ENCODE peak calls at places on chromosomes 12 and 14, in five cellular contexts. T, E, W, S and G are unnamed samples.

GRCh38 chr14:98731286-98731685 is 540.7 kb downstream of the BCL11B start:
- DNase-seq in T (no peak), W (no peak), E (no peak), S (no peak), G (no peak)

GRCh38 chr14:71693373-71693772 is 238.9 kb upstream of the RGS6 start:
- DNase-seq in W (no peak), T (peak; percentile 92), S (no peak), E (no peak), G (no peak)

GRCh38 chr12:49346659-49347306 is at the start of gene DNAJC22:
- DNase-seq in T (peak; percentile 42), W (no peak), E (no peak), S (no peak), G (peak; percentile 87)

GRCh38 chr14:94173885-94174621 is at the start of gene PPP4R4:
- DNase-seq in T (peak; percentile 87), S (peak; percentile 83), E (peak; percentile 92), W (peak; percentile 97), G (peak; percentile 98)

GRCh38 chr12:76810690-76811434 is 46.9 kb downstream of the ZDHHC17 start:
- DNase-seq in W (no peak), T (peak; percentile 5), E (no peak), S (no peak), G (no peak)

GRCh38 chr12:51904951-51905471 is 2.3 kb upstream of the ACVRL1 start:
- DNase-seq in T (peak; percentile 55), S (no peak), E (peak; percentile 69), W (no peak), G (peak; percentile 93)

GRCh38 chr12:51517800-51518199 is 73.2 kb upstream of the SCN8A start:
- DNase-seq in E (no peak), S (no peak), W (no peak), T (peak; percentile 4), G (no peak)

GRCh38 chr12:116473416-116473815 is 85.8 kb upstream of the MAP1LC3B2 start:
- DNase-seq in T (no peak), E (no peak), S (no peak), W (no peak), G (no peak)

GRCh38 chr14:64060648-64061096 is 207.9 kb downstream of the SYNE2 start:
- DNase-seq in T (peak; percentile 28), E (no peak), S (no peak), W (no peak), G (peak; percentile 80)

GRCh38 chr12:48442191-48442828 is 30.0 kb upstream of the ANP32D start:
- DNase-seq in S (no peak), T (no peak), E (no peak), W (no peak), G (no peak)

GRCh38 chr14:102209224-102209966 is 69.7 kb downstream of the WDR20 start:
- DNase-seq in S (no peak), T (peak; percentile 17), W (no peak), E (no peak), G (no peak)

GRCh38 chr14:25050494-25051170 is 685 bp upstream of the STXBP6 start:
- DNase-seq in S (no peak), T (peak; percentile 83), W (no peak), E (no peak), G (peak; percentile 80)

GRCh38 chr14:83491091-83491490 is 1957.4 kb upstream of the SEL1L start:
- DNase-seq in E (no peak), W (no peak), T (no peak), S (no peak), G (no peak)

GRCh38 chr14:39469094-39469710 is 37.0 kb upstream of the FBXO33 start:
- DNase-seq in E (no peak), T (peak; percentile 30), W (no peak), S (no peak), G (no peak)

GRCh38 chr12:53973093-53974042 is at the start of gene HOXC11:
- DNase-seq in S (no peak), W (no peak), T (no peak), E (no peak), G (peak; percentile 94)

GRCh38 chr14:29444805-29445204 is 482.8 kb downstream of the PRKD1 start:
- DNase-seq in E (no peak), S (no peak), W (no peak), T (peak; percentile 36), G (no peak)

GRCh38 chr12:106341086-106341879 is 16.3 kb upstream of the POLR3B start:
- DNase-seq in T (no peak), W (no peak), E (no peak), S (no peak), G (no peak)

GRCh38 chr12:39065455-39065854 is 160.1 kb upstream of the CPNE8 start:
- DNase-seq in W (no peak), S (no peak), E (no peak), T (no peak), G (no peak)

GRCh38 chr14:99716850-99717681 is 33.0 kb downstream of the CYP46A1 start:
- DNase-seq in S (no peak), E (no peak), T (no peak), W (no peak), G (no peak)

GRCh38 chr14:61101803-61102548 is 120.9 kb downstream of the SLC38A6 start:
- DNase-seq in T (peak; percentile 85), S (no peak), E (no peak), W (no peak), G (no peak)

GRCh38 chr12:1630081-1630826 is 1.2 kb downstream of the WNT5B start:
- DNase-seq in S (peak; percentile 63), W (peak; percentile 63), T (peak; percentile 26), E (no peak), G (peak; percentile 88)

GRCh38 chr12:45863332-45863731 is 127.0 kb downstream of the SCAF11 start:
- DNase-seq in S (no peak), T (no peak), E (no peak), W (no peak), G (no peak)

GRCh38 chr14:41749425-41749824 is 142.7 kb downstream of the LRFN5 start:
- DNase-seq in E (no peak), T (peak; percentile 36), S (no peak), W (no peak), G (no peak)

GRCh38 chr12:67705394-67706370 is 57.1 kb downstream of the DYRK2 start:
- DNase-seq in T (peak; percentile 65), W (no peak), S (no peak), E (no peak), G (peak; percentile 43)

GRCh38 chr14:76777721-76778120 is 16.5 kb downstream of the VASH1 start:
- DNase-seq in W (no peak), S (no peak), E (no peak), T (no peak), G (no peak)

GRCh38 chr12:109738209-109738608 is 24.6 kb downstream of the FAM222A start:
- DNase-seq in T (no peak), E (peak; percentile 5), W (peak; percentile 8), S (no peak), G (peak; percentile 75)

GRCh38 chr14:61963926-61964325 is 201.7 kb downstream of the SNAPC1 start:
- DNase-seq in S (no peak), E (no peak), W (no peak), T (no peak), G (no peak)

GRCh38 chr14:95394981-95395737 is 75.5 kb upstream of the CLMN start:
- DNase-seq in W (no peak), S (no peak), T (no peak), E (no peak), G (no peak)

GRCh38 chr14:73783107-73783727 is 68.4 kb upstream of the PTGR2 start:
- DNase-seq in S (no peak), E (no peak), W (no peak), T (no peak), G (no peak)

GRCh38 chr14:51554953-51555352 is 96.8 kb upstream of the FRMD6 start:
- DNase-seq in S (no peak), T (peak; percentile 27), E (no peak), W (no peak), G (no peak)

GRCh38 chr12:45726594-45727300 is 2.8 kb upstream of the ARID2 start:
- DNase-seq in E (peak; percentile 63), T (peak; percentile 53), W (peak; percentile 78), S (peak; percentile 61), G (peak; percentile 93)

GRCh38 chr12:52050771-52051541 is at the start of gene NR4A1:
- DNase-seq in T (peak; percentile 98), E (peak; percentile 99), S (peak; percentile 99), W (peak; percentile 100), G (peak; percentile 99)

GRCh38 chr14:94897092-94897491 is 127.2 kb upstream of the GSC start:
- DNase-seq in S (no peak), T (peak; percentile 29), E (no peak), W (no peak), G (no peak)

GRCh38 chr12:91419809-91420208 is 237.2 kb upstream of the DCN start:
- DNase-seq in W (no peak), T (no peak), E (no peak), S (no peak), G (no peak)

GRCh38 chr12:75969768-75970167 is 61.8 kb downstream of the PHLDA1 start:
- DNase-seq in W (no peak), E (peak; percentile 30), S (no peak), T (peak; percentile 43), G (no peak)

GRCh38 chr14:23022849-23023499 is 11.7 kb downstream of the PSMB5 start:
- DNase-seq in W (no peak), E (no peak), S (no peak), T (no peak), G (no peak)
- H3K4me1 ChIP-seq in W (no peaks in the 10 kb centered on the region), E (no peaks in the 10 kb centered on the region), S (peaks cover 15% of the 10 kb centered on the region), T (peaks cover 4% of the 10 kb centered on the region), G (no peaks in the 10 kb centered on the region)

GRCh38 chr12:103965590-103966407 is at the start of gene TDG:
- DNase-seq in T (peak; percentile 100), E (peak; percentile 98), S (peak; percentile 97), W (peak; percentile 97), G (peak; percentile 97)
- TF ChIP-seq CTCF in T (no peak), E (peak; percentile 24), S (peak; percentile 17), W (peak; percentile 7), G (peak; percentile 9)

GRCh38 chr12:25455696-25456095 is 97.4 kb downstream of the LMNTD1 start:
- DNase-seq in W (no peak), T (no peak), E (no peak), S (no peak), G (no peak)
- H3K4me1 ChIP-seq in W (no peaks in the 10 kb centered on the region), T (no peaks in the 10 kb centered on the region), E (no peaks in the 10 kb centered on the region), S (no peaks in the 10 kb centered on the region), G (peaks cover 15% of the 10 kb centered on the region)

GRCh38 chr14:49620182-49621113 is at the start of the genes MGAT2 and RPL36AL:
- DNase-seq in W (peak; percentile 98), E (peak; percentile 98), T (peak; percentile 99), S (peak; percentile 99), G (peak; percentile 99)
- TF ChIP-seq CTCF in W (peak; percentile 45), E (peak; percentile 20), T (peak; percentile 40), S (peak; percentile 49), G (peak; percentile 17)

GRCh38 chr12:10388611-10389010 is 1.2 kb downstream of the KLRK1 start:
- DNase-seq in E (no peak), S (no peak), W (no peak), T (no peak), G (no peak)

GRCh38 chr12:10389941-10390340 is at the start of gene KLRK1:
- DNase-seq in S (no peak), T (no peak), W (no peak), E (no peak), G (no peak)

GRCh38 chr12:10393291-10393690 is 3.5 kb upstream of the KLRK1 start:
- DNase-seq in W (no peak), T (no peak), S (no peak), E (no peak), G (no peak)

GRCh38 chr12:10395390-10395998 is 5.7 kb upstream of the KLRK1 start:
- DNase-seq in T (peak; percentile 87), E (no peak), S (no peak), W (peak; percentile 28), G (peak; percentile 78)

GRCh38 chr12:10392394-10392930 is 2.6 kb upstream of the KLRK1 start:
- DNase-seq in S (peak; percentile 56), T (peak; percentile 99), E (no peak), W (no peak), G (peak; percentile 50)
- H3K4me1 ChIP-seq in S (peaks cover 10% of the 10 kb centered on the region), T (no peaks in the 10 kb centered on the region), E (no peaks in the 10 kb centered on the region), W (no peaks in the 10 kb centered on the region), G (peaks cover 13% of the 10 kb centered on the region)